ENCODE peak calls at places on chromosomes 2 and 18, in four cellular contexts. N is psoas muscle, W is tibial nerve, B is tibial artery. T is an unnamed sample.

GRCh38 chr2:101467306-101467705 is 7.6 kb downstream of the RFX8 start:
- DNase-seq in N (no peak), W (no peak), B (no peak), T (no peak)

GRCh38 chr2:222483513-222484039 is 59.2 kb downstream of the SGPP2 start:
- DNase-seq in N (no peak), W (no peak), B (no peak), T (no peak)

GRCh38 chr18:59742325-59743111 is 45.3 kb upstream of the CCBE1 start:
- DNase-seq in N (no peak), W (no peak), B (no peak), T (peak; percentile 23)

GRCh38 chr18:812673-813404 is 797 bp upstream of the YES1 start:
- DNase-seq in N (peak; percentile 82), W (peak; percentile 51), B (peak; percentile 90), T (peak; percentile 60)

GRCh38 chr18:38081516-38081915 is 515.9 kb upstream of the CELF4 start:
- DNase-seq in N (no peak), W (no peak), B (no peak), T (no peak)

GRCh38 chr18:55465313-55465712 is 122.7 kb downstream of the TCF4 start:
- DNase-seq in N (no peak), W (no peak), B (no peak), T (no peak)

GRCh38 chr18:42052137-42052708 is 97.2 kb downstream of the PIK3C3 start:
- DNase-seq in N (no peak), W (no peak), B (no peak), T (no peak)

GRCh38 chr2:210363261-210363660 is 48.3 kb upstream of the MYL1 start:
- DNase-seq in N (no peak), W (no peak), B (no peak), T (peak; percentile 4)

GRCh38 chr2:149735237-149735958 is 147.8 kb upstream of the MMADHC start:
- DNase-seq in N (no peak), W (no peak), B (no peak), T (no peak)

GRCh38 chr18:50193796-50194622 is 938 bp downstream of the MYO5B start:
- DNase-seq in N (no peak), W (no peak), B (no peak), T (no peak)

GRCh38 chr2:230411484-230412368 is 4.3 kb upstream of the SP100 start:
- DNase-seq in N (peak; percentile 60), W (no peak), B (peak; percentile 82), T (peak; percentile 53)

GRCh38 chr2:107358921-107359320 is 467.8 kb upstream of the RGPD4 start:
- DNase-seq in N (no peak), W (no peak), B (no peak), T (no peak)

GRCh38 chr2:76678358-76679024 is 843.7 kb downstream of the LRRTM4 start:
- DNase-seq in N (no peak), W (no peak), B (no peak), T (no peak)

GRCh38 chr2:192203876-192204275 is 9.1 kb upstream of the TMEFF2 start:
- DNase-seq in N (no peak), W (no peak), B (no peak), T (no peak)

GRCh38 chr2:6167592-6168138 is 475.5 kb downstream of the SOX11 start:
- DNase-seq in N (no peak), W (no peak), B (no peak), T (no peak)

GRCh38 chr2:240662681-240663080 is 20.0 kb downstream of the AQP12B start:
- DNase-seq in N (no peak), W (no peak), B (no peak), T (peak; percentile 27)

GRCh38 chr2:219109468-219109867 is 48.7 kb upstream of the IHH start:
- DNase-seq in N (no peak), W (no peak), B (no peak), T (no peak)

GRCh38 chr2:235605306-235605998 is 111.6 kb downstream of the AGAP1 start:
- DNase-seq in N (peak; percentile 83), W (peak; percentile 79), B (peak; percentile 88), T (peak; percentile 95)

GRCh38 chr2:183105402-183106134 is 18.7 kb upstream of the NUP35 start:
- DNase-seq in N (no peak), W (no peak), B (no peak), T (peak; percentile 8)

GRCh38 chr18:23356915-23357421 is 96.1 kb upstream of the RIOK3 start:
- DNase-seq in N (no peak), W (no peak), B (no peak), T (no peak)

GRCh38 chr18:69885841-69886531 is 61.7 kb downstream of the CD226 start:
- DNase-seq in N (no peak), W (no peak), B (no peak), T (no peak)

GRCh38 chr2:175080479-175080878 is 75.3 kb upstream of the CHN1 start:
- DNase-seq in N (no peak), W (no peak), B (no peak), T (no peak)

GRCh38 chr2:236814558-236814957 is 244.9 kb downstream of the ACKR3 start:
- DNase-seq in N (no peak), W (no peak), B (no peak), T (no peak)

GRCh38 chr2:3827673-3828575 is 124.5 kb downstream of the DCDC2C start:
- DNase-seq in N (no peak), W (no peak), B (no peak), T (peak; percentile 71)

GRCh38 chr18:42860011-42860410 is 255.5 kb downstream of the RIT2 start:
- DNase-seq in N (no peak), W (no peak), B (no peak), T (peak; percentile 63)

GRCh38 chr2:227411320-227411989 is 23.7 kb upstream of the SCYGR1 start:
- DNase-seq in N (no peak), W (no peak), B (no peak), T (peak; percentile 70)

GRCh38 chr18:9771261-9771976 is 63.3 kb downstream of the RAB31 start:
- DNase-seq in N (peak; percentile 86), W (peak; percentile 71), B (peak; percentile 90), T (peak; percentile 75)

GRCh38 chr2:125745514-125745913 is 910.4 kb upstream of the GYPC start:
- DNase-seq in N (no peak), W (no peak), B (no peak), T (peak; percentile 1)

GRCh38 chr2:152407204-152407721 is 72.3 kb downstream of the FMNL2 start:
- DNase-seq in N (peak; percentile 41), W (peak; percentile 31), B (peak; percentile 84), T (peak; percentile 53)

DNA sequence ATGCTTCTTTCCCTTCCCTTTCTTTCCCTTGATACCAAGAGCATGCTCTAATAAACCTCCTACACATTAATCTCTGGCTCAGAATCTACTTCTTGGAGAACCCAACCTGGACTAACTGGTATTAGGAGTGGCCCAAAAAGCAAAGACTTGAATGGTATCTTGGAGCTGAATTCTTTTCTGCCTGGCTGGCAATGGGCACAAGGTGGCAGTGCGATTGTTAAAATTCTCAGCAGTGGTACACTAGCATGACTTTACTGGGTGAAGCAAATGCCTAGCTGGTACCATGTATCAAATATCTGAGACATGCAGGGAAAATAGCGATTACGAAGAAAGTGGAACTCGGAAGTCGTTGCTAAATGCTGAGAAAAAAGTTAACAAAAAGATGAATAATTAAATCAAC is 376.1 kb downstream of the XIRP2 start:
- DNase-seq in N (no peak), W (no peak), B (no peak), T (no peak)
- TF ChIP-seq CTCF in N (peak; percentile 40), W (no peak), B (no peak), T (peak; percentile 67)

DNA sequence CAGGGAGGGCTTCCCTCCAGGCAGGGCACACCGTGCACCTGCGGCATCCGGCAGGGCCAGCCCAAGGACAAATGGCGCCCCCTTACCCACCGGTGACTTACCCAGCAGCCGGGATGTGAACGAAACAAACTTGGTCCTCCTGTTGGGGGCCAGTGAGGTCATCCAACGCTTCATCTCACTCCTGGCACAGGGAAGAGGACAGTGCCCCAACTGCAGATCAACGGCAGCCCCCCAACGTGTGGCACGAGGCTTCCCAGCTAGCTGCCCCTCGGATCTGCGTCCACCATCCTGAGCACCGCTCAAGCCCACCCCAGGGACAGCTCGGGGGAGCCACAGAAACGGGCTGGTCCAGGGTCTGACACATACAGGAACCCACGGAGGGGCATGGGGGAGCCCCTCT is 12.0 kb downstream of the SNORC start:
- DNase-seq in N (no peak), W (peak; percentile 3), B (no peak), T (no peak)
- TF ChIP-seq CTCF in N (no peak), W (no peak), B (no peak), T (no peak)

GRCh38 chr2:145635706-145636427 is 1115.9 kb upstream of the ZEB2 start:
- DNase-seq in N (no peak), W (no peak), B (no peak), T (no peak)

DNA sequence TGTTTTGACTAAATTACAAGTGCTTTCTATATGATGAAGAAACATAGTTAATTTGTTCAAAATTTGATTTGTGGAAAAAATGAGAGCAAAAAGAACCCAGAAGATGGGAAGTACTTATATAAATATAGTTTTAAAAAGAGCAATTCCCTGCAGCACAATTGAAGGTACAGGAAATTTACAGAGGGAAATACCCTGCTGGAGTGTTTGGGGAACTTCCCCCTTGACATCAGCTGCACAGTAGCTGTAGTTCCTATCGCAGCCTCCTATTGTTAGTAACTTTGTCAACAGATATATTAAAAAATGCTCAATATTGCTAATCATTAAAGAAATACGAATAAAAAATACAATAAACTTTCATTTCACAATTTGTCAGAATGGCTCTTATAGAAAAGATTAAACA is 1118.8 kb upstream of the ZEB2 start:
- DNase-seq in N (no peak), W (no peak), B (no peak), T (no peak)
- TF ChIP-seq CTCF in N (no peak), W (no peak), B (no peak), T (peak; percentile 31)

DNA sequence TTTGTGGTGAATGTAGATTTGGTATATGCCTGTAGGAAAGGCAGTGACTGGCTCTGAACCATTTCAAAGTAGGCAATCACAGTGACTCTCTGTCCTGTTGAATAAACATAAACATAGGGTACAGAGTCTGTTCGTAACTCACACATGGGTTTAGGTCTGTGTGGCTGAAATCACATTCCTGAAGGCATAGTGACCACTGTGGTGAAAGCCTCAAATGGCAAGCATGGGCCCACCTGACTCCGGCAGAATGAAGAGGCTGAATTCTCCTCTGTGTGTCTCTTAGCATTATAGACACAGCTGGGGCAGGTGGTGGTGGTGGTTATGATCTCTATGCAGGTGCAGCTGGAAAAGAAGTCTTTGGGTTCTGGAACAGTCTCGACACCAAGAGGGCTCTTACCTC is 61.2 kb downstream of the ITGA6 start:
- DNase-seq in N (no peak), W (no peak), B (no peak), T (no peak)
- TF ChIP-seq CTCF in N (no peak), W (no peak), B (no peak), T (no peak)

DNA sequence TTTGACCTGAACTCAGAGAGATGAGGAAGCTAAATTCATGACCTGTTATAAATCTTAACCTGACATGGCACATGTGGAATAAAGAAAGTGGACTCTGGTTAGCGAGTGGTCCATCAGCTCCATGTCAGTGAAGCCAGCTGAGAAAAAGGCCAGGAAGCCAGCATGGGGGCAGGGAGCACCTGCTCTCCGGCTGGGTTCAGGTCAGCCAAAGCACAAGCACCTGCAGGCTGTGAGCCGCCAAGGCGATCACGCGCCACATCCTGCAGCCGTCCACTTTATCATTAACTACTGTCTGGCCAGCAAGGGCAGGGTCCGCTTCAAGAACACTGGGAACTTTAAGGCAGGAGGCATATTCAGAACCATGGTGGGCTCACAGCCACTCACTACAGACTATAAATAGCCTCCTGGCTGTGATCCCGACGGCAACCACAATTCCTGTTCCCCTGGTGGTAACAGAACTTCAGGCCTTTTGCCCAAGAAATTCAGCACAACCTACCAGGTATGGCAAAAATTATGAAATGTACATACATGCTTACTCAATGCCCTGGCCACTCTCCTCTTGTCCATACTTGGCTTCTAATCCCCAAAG is 35.5 kb downstream of the ACVR1 start:
- DNase-seq in N (peak; percentile 28), W (no peak), B (peak; percentile 80), T (no peak)
- TF ChIP-seq CTCF in N (peak; percentile 27), W (no peak), B (peak; percentile 46), T (peak; percentile 52)

T was measured in brain microvascular endothelial cell.